ENCODE peak calls at places on chromosomes 6 and 20, in nine cellular contexts. W, C, X, S, B, Q, U, A and F are unnamed samples.

GRCh38 chr20:53652090-53652858 is 58.6 kb upstream of the ZNF217 start:
- DNase-seq in Q (peak; percentile 72), C (peak; percentile 26), X (no peak), U (peak; percentile 13), A (no peak), S (peak; percentile 51), W (no peak), B (no peak), F (no peak)

GRCh38 chr6:16496210-16496609 is 257.8 kb downstream of the GMPR start:
- DNase-seq in S (no peak), B (no peak), C (no peak), U (no peak), Q (no peak), X (no peak), A (no peak), W (no peak), F (no peak)

GRCh38 chr6:11093591-11094410 is at the start of gene SMIM13:
- DNase-seq in A (peak; percentile 98), Q (peak; percentile 98), B (peak; percentile 98), U (peak; percentile 98), S (peak; percentile 99), X (peak; percentile 96), W (peak; percentile 96), C (peak; percentile 97), F (peak; percentile 99)

GRCh38 chr6:31723245-31723979 is at the start of gene MPIG6B:
- DNase-seq in W (no peak), B (no peak), Q (no peak), U (no peak), S (no peak), A (no peak), C (no peak), X (no peak), F (no peak)

GRCh38 chr6:66865771-66866170 is 1158.7 kb upstream of the EYS start:
- DNase-seq in Q (no peak), B (no peak), S (peak; percentile 61), C (peak; percentile 19), W (no peak), A (no peak), U (no peak), X (no peak), F (no peak)

GRCh38 chr6:44646355-44646754 is 258.8 kb downstream of the CDC5L start:
- DNase-seq in U (no peak), S (peak; percentile 86), A (no peak), W (no peak), Q (no peak), C (peak; percentile 93), B (no peak), X (no peak), F (no peak)

GRCh38 chr6:3778701-3779573 is 27.4 kb upstream of the PXDC1 start:
- DNase-seq in C (no peak), X (no peak), W (no peak), B (no peak), A (no peak), Q (no peak), U (no peak), S (no peak), F (no peak)

GRCh38 chr20:1702855-1703254 is 45.3 kb upstream of the SIRPG start:
- DNase-seq in W (no peak), A (no peak), B (no peak), S (no peak), U (no peak), Q (no peak), X (no peak), C (no peak), F (no peak)

GRCh38 chr20:10848810-10849370 is 175.1 kb upstream of the JAG1 start:
- DNase-seq in W (no peak), X (no peak), U (no peak), C (peak; percentile 94), A (no peak), Q (peak; percentile 75), S (peak; percentile 93), B (no peak), F (no peak)

GRCh38 chr6:41426438-41426851 is 91.0 kb downstream of the NCR2 start:
- DNase-seq in A (peak; percentile 40), X (no peak), U (peak; percentile 36), B (no peak), C (no peak), W (no peak), S (peak; percentile 70), Q (peak; percentile 50), F (no peak)

GRCh38 chr20:52103469-52103910 is 88.1 kb downstream of the ZFP64 start:
- DNase-seq in S (peak; percentile 39), X (no peak), C (peak; percentile 36), A (no peak), U (peak; percentile 41), W (peak; percentile 22), B (no peak), Q (no peak), F (no peak)

GRCh38 chr6:116596815-116597214 is 19.5 kb upstream of the RSPH4A start:
- DNase-seq in X (no peak), B (no peak), W (peak; percentile 17), Q (peak; percentile 37), U (no peak), S (peak; percentile 48), A (no peak), C (peak; percentile 29), F (no peak)

GRCh38 chr6:161476711-161477110 is 202.8 kb upstream of the AGPAT4 start:
- DNase-seq in W (no peak), C (peak; percentile 94), U (no peak), S (no peak), A (no peak), B (no peak), X (no peak), Q (no peak), F (no peak)

DNA sequence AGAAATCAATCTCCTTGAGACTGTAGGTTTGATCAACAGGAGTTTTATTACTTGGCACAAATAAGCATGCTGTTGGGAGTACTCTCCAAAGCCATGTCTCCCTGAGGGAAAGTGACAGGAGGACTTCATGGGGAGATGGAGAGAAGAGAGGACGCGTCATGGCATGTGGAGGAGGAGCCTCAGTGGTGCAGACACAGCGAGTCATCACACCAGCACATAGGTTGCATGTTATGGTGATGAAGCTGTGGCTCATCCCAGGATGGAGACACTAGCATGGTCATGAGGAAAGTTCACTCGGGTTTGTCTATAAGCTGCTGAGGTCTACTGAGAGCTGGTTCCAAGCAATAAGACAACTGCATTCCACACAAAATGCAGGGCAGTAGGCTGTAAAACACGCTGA is 13.2 kb upstream of the SSTR4 start:
- DNase-seq in C (peak; percentile 59), X (no peak), B (no peak), U (no peak), Q (no peak), A (no peak), S (no peak), W (no peak), F (no peak)
- TF ChIP-seq CTCF in C (no peak), X (no peak), B (no peak), U (no peak), Q (no peak), A (no peak), S (no peak), W (no peak), F (no peak)

GRCh38 chr6:169319561-169319960 is 65.9 kb upstream of the THBS2 start:
- DNase-seq in S (no peak), A (no peak), C (peak; percentile 70), Q (no peak), U (no peak), W (no peak), X (no peak), B (no peak), F (no peak)

GRCh38 chr6:169323221-169323620 is 69.6 kb upstream of the THBS2 start:
- DNase-seq in C (no peak), B (no peak), X (no peak), S (no peak), W (no peak), U (no peak), Q (no peak), A (no peak), F (no peak)

GRCh38 chr6:169321546-169321945 is 67.9 kb upstream of the THBS2 start:
- DNase-seq in W (no peak), A (no peak), B (no peak), Q (no peak), X (no peak), U (no peak), S (no peak), C (no peak), F (no peak)

GRCh38 chr6:169317441-169318202 is 64.0 kb upstream of the THBS2 start:
- DNase-seq in A (no peak), X (no peak), S (no peak), B (no peak), W (no peak), U (no peak), C (no peak), Q (no peak), F (no peak)

DNA sequence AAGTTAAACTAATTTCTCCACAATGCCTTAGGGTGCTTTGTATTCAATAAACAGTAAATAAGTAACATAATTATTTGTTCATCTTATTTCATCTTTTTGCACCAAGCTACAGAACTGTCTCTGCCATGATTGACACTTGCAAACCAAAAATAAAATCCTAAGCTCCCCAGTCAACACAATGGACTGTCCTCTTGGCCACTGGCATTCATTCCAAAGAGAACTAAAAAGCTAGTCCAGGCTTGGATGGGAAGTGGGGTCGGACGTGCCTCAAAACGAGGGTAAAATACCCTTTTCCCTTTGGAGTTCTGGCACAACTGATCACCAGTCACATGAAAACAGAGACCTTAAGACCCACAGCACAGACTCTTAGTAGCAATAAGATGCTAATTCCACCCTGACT is 66.4 kb upstream of the THBS2 start:
- DNase-seq in W (no peak), U (no peak), X (no peak), C (peak; percentile 52), B (no peak), A (no peak), Q (no peak), S (no peak), F (no peak)
- TF ChIP-seq CTCF in W (no peak), U (no peak), X (no peak), C (no peak), B (no peak), A (no peak), Q (no peak), S (no peak), F (no peak)

DNA sequence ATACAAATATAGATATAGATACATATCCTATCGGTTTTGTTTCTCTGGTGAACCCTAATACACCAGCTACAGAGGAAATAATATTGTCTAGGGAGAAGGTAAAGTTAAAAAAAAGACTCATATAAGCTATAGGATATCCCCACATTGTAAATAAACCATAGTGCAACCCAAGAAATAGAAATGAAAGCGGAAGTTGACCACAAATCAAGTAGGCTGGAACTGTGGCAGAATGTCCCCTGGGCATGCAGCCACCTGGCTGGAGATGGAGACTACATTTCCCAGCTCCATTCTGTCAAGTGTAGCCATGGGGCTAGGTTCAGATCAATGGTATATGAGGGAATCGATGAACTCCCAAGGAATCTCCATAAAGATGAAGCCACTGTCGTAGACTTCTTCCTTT is 70.1 kb upstream of the RPS6KA2 start:
- DNase-seq in U (no peak), S (no peak), A (no peak), B (no peak), Q (no peak), X (no peak), C (no peak), W (no peak), F (no peak)
- TF ChIP-seq CTCF in U (no peak), S (no peak), A (no peak), B (no peak), Q (no peak), X (no peak), C (no peak), W (no peak), F (no peak)

DNA sequence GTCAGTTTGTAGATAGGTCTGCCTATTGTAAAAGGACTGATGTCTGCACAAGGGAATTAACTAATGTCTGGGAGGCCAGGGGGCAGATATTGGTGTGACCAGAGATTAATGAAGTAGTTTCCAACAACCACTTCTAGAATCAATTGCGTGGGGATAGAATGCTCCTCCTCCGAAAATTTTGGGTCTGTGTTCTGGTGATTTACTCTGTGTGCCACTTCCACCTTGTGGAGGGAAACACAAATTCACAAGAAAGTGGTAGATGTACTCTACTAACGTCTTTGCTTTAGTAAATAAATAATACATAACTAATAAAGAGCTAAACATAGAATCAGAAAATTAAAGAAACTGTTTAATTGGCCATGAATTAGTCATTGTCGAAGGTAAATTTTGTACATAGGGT is 25.5 kb downstream of the TMEM14A start:
- DNase-seq in X (no peak), S (no peak), C (no peak), U (no peak), Q (no peak), W (no peak), A (no peak), B (no peak), F (no peak)
- TF ChIP-seq CTCF in X (no peak), S (no peak), C (no peak), U (no peak), Q (no peak), W (no peak), A (no peak), B (no peak), F (no peak)